ENCODE peak calls at places on chromosome 7, in ten cellular contexts. O is cardiac fibroblast, H is astrocyte, S is foreskin fibroblast, P is A549, X is HCT116, R is BJ, I is lower lobe of right lung, L is colonic mucosa, Z is fibroblast of mammary gland. F is an unnamed sample.
A peak's percentile ranks its signal among the peaks of the same experiment; 100 is the strongest.

GRCh38 chr7:132178393-132178765 is 397.9 kb downstream of the PLXNA4 start:
- DNase-seq in O (no peak), X (no peak), L (peak; percentile 58), S (no peak), Z (no peak), H (no peak), I (no peak), R (no peak), P (no peak), F (no peak)

GRCh38 chr7:510782-511281 is 8.8 kb downstream of the PDGFA start:
- DNase-seq in P (no peak), X (no peak), Z (no peak), O (no peak), L (no peak), S (no peak), H (no peak), R (no peak), I (peak; percentile 35), F (no peak)

GRCh38 chr7:155543011-155543881 is 3.1 kb downstream of the CNPY1 start:
- DNase-seq in I (no peak), X (no peak), P (no peak), O (peak; percentile 12), R (no peak), L (no peak), Z (peak; percentile 8), S (no peak), H (peak; percentile 12), F (no peak)

GRCh38 chr7:39609084-39609461 is 14.3 kb upstream of the RALA start:
- DNase-seq in L (no peak), S (peak; percentile 79), P (no peak), H (peak; percentile 74), Z (peak; percentile 86), R (no peak), I (no peak), O (peak; percentile 69), X (no peak), F (peak; percentile 69)

GRCh38 chr7:57867884-57868701 is 418.1 kb downstream of the ZNF716 start:
- DNase-seq in P (no peak), L (no peak), H (no peak), Z (no peak), I (peak; percentile 34), S (peak; percentile 13), O (peak; percentile 0), R (no peak), X (no peak), F (peak; percentile 3)

GRCh38 chr7:113751547-113751946 is 167.3 kb downstream of the PPP1R3A start:
- DNase-seq in S (no peak), Z (no peak), X (no peak), P (no peak), I (no peak), R (no peak), H (no peak), L (no peak), O (no peak), F (no peak)

GRCh38 chr7:157139142-157140117 is 704 bp downstream of the UBE3C start:
- DNase-seq in P (peak; percentile 33), R (no peak), S (peak; percentile 74), H (peak; percentile 18), O (peak; percentile 18), Z (peak; percentile 24), I (peak; percentile 77), L (peak; percentile 55), X (no peak), F (peak; percentile 70)

GRCh38 chr7:963236-964078 is 9.0 kb upstream of the ADAP1 start:
- DNase-seq in P (no peak), L (no peak), R (no peak), S (no peak), H (no peak), O (no peak), X (no peak), Z (no peak), I (peak; percentile 48), F (no peak)

GRCh38 chr7:125336326-125336725 is 406.7 kb upstream of the POT1 start:
- DNase-seq in P (no peak), S (no peak), X (no peak), I (no peak), L (no peak), R (no peak), O (no peak), Z (no peak), H (no peak), F (no peak)

GRCh38 chr7:158186406-158186805 is 401.2 kb downstream of the PTPRN2 start:
- DNase-seq in R (no peak), P (no peak), S (no peak), H (no peak), X (no peak), I (no peak), Z (no peak), O (no peak), L (no peak), F (no peak)

GRCh38 chr7:77393261-77393660 is 22.9 kb downstream of the GSAP start:
- DNase-seq in X (peak; percentile 62), H (no peak), R (no peak), Z (peak; percentile 60), O (no peak), S (peak; percentile 35), I (no peak), P (no peak), L (no peak), F (peak; percentile 100)

GRCh38 chr7:121001932-121002754 is 13.6 kb downstream of the CPED1 start:
- DNase-seq in L (no peak), X (no peak), Z (no peak), R (no peak), O (no peak), P (no peak), S (no peak), H (no peak), I (no peak), F (no peak)

GRCh38 chr7:26153246-26153822 is 1.3 kb downstream of the NFE2L3 start:
- DNase-seq in L (peak; percentile 48), Z (no peak), P (no peak), I (no peak), X (no peak), R (no peak), H (no peak), O (no peak), S (peak; percentile 22), F (no peak)

GRCh38 chr7:70044064-70044463 is 445.8 kb downstream of the AUTS2 start:
- DNase-seq in L (peak; percentile 19), R (no peak), X (no peak), P (no peak), S (no peak), I (no peak), O (no peak), Z (no peak), H (no peak), F (no peak)

GRCh38 chr7:73700070-73700423 is 16.6 kb downstream of the BUD23 start:
- DNase-seq in I (no peak), R (no peak), P (no peak), H (no peak), L (no peak), X (no peak), S (no peak), O (no peak), Z (no peak), F (no peak)

GRCh38 chr7:75565129-75565528 is 73.0 kb downstream of the SPDYE5 start:
- DNase-seq in O (peak; percentile 90), H (peak; percentile 95), X (no peak), P (no peak), Z (peak; percentile 86), L (no peak), I (no peak), R (peak; percentile 82), S (peak; percentile 94), F (peak; percentile 96)

DNA sequence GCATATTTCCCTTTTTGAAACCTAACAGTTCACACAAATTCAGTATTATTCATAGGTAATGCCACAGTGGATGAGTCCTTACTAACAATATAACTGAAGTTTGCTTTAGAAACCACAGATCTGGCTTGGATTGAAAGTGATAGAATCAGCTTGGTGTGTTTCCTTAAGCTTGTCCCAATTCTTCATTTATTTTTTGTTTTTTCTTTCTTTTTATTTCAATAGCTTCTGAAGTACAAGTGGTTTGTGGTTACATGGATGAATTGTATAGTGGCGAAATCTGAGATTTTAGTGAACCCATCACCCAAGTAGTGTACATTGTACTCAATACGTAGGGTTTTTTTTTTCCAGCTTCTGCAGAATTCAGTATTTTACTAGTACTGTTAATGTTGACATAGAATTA is 518.2 kb upstream of the SEMA3D start:
- DNase-seq in P (no peak), R (no peak), O (no peak), H (peak; percentile 30), X (no peak), Z (no peak), I (no peak), L (no peak), S (no peak), F (no peak)
- TF ChIP-seq CTCF in P (no peak), R (no peak), O (no peak), H (no peak), X (no peak), Z (no peak), I (no peak), L (no peak), S (no peak), F (no peak)

GRCh38 chr7:21850531-21851285 is 95.0 kb downstream of the CDCA7L start:
- DNase-seq in Z (peak; percentile 5), X (no peak), I (no peak), L (no peak), P (no peak), O (no peak), R (peak; percentile 20), S (peak; percentile 6), H (peak; percentile 17), F (peak; percentile 25)
- H3K4me3 ChIP-seq in Z (no peak overlapping the region), X (no peak overlapping the region), I (no peak overlapping the region), L (no peak overlapping the region), P (no peak overlapping the region), O (no peak overlapping the region), R (no peak overlapping the region), S (no peak overlapping the region), H (no peak overlapping the region), F (no peak overlapping the region)

DNA sequence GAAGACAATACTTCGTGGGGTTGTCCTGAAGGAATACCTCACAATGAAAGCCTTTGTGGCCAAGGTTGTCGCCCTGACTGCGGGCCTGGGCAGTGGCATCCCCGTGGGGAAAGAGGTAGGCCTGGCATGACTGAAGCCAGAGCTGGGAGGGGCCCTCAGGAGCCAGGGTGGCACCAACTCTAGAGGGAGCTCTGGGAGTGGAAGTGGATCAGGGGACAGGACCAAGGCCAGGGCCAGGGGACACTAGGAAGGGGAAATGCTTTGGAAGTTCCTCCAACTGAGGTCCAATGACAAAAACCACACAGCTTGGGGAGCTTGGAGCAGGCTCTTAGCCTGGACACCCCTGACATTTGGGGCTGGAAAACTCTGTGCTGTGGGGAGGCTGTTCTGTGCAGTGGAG is 5.8 kb downstream of the CLCN1 start:
- DNase-seq in L (peak; percentile 52), O (no peak), Z (no peak), S (peak; percentile 23), X (no peak), I (peak; percentile 63), R (no peak), H (no peak), P (no peak), F (peak; percentile 33)
- TF ChIP-seq CTCF in L (peak; percentile 18), O (peak; percentile 17), Z (no peak), S (no peak), X (peak; percentile 35), I (peak; percentile 28), R (peak; percentile 20), H (no peak), P (peak; percentile 32), F (peak; percentile 30)

DNA sequence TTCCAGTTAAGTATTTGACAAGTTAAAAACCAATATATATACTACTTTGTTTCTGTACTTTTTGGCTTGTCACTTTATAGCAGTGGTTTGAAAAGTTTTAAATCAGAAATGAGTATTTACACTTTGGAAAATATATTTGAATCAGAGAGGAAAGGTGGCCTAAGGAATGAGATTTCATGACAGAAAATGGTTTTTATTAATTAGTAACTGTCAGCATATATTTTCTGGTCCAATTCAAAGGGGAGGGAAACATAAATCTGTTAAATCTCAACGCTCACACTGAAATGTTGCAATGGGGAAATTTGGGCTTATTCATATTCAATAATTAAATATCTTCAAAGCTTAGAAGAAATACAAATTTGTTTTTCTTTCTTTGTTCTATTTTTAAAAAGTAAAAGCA is 100.1 kb downstream of the GRB10 start:
- DNase-seq in Z (no peak), H (no peak), S (no peak), P (no peak), X (no peak), L (no peak), I (no peak), O (no peak), R (no peak), F (no peak)
- H3K4me3 ChIP-seq in Z (no peak overlapping the region), H (no peak overlapping the region), S (no peak overlapping the region), P (no peak overlapping the region), X (no peak overlapping the region), L (no peak overlapping the region), I (no peak overlapping the region), O (no peak overlapping the region), R (no peak overlapping the region), F (no peak overlapping the region)